ENCODE peak calls at places on chromosomes 2 and 18, in eight cellular contexts. One of them, this sample, is unnamed.

GRCh38 chr2:176680916-176681315 is 411.7 kb downstream of the MTX2 start:
- DNase-seq in stromal cell of bone marrow: peak; percentile 63
- DNase-seq in body of pancreas: no peak
- DNase-seq in NCI-H1092 treated with DMSO at 0.1 percent for 48 hours: no peak
- DNase-seq in mucosa of gallbladder: no peak
- DNase-seq in psoas muscle: no peak
- DNase-seq in fibroblast of the aortic adventitia: peak; percentile 51
- DNase-seq in substantia nigra: no peak
- DNase-seq in this sample: peak; percentile 17

GRCh38 chr2:10691521-10691920 is 1.7 kb upstream of the NOL10 start:
- DNase-seq in stromal cell of bone marrow: no peak
- DNase-seq in body of pancreas: no peak
- DNase-seq in NCI-H1092 treated with DMSO at 0.1 percent for 48 hours: no peak
- DNase-seq in mucosa of gallbladder: no peak
- DNase-seq in psoas muscle: no peak
- DNase-seq in fibroblast of the aortic adventitia: no peak
- DNase-seq in substantia nigra: no peak
- DNase-seq in this sample: no peak

GRCh38 chr2:8502316-8502715 is 179.5 kb upstream of the ID2 start:
- DNase-seq in stromal cell of bone marrow: no peak
- DNase-seq in body of pancreas: no peak
- DNase-seq in NCI-H1092 treated with DMSO at 0.1 percent for 48 hours: no peak
- DNase-seq in mucosa of gallbladder: no peak
- DNase-seq in psoas muscle: no peak
- DNase-seq in fibroblast of the aortic adventitia: no peak
- DNase-seq in substantia nigra: no peak
- DNase-seq in this sample: no peak

GRCh38 chr2:224252601-224253000 is 149.3 kb downstream of the FAM124B start:
- DNase-seq in stromal cell of bone marrow: peak; percentile 54
- DNase-seq in body of pancreas: no peak
- DNase-seq in NCI-H1092 treated with DMSO at 0.1 percent for 48 hours: no peak
- DNase-seq in mucosa of gallbladder: no peak
- DNase-seq in psoas muscle: no peak
- DNase-seq in fibroblast of the aortic adventitia: peak; percentile 88
- DNase-seq in substantia nigra: no peak
- DNase-seq in this sample: no peak

GRCh38 chr2:197838036-197838435 is 33.6 kb downstream of the PLCL1 start:
- DNase-seq in stromal cell of bone marrow: peak; percentile 81
- DNase-seq in body of pancreas: no peak
- DNase-seq in NCI-H1092 treated with DMSO at 0.1 percent for 48 hours: no peak
- DNase-seq in mucosa of gallbladder: no peak
- DNase-seq in psoas muscle: no peak
- DNase-seq in fibroblast of the aortic adventitia: peak; percentile 70
- DNase-seq in substantia nigra: no peak
- DNase-seq in this sample: peak; percentile 39

GRCh38 chr2:154189963-154190362 is 318.2 kb downstream of the GALNT13 start:
- DNase-seq in stromal cell of bone marrow: no peak
- DNase-seq in body of pancreas: no peak
- DNase-seq in NCI-H1092 treated with DMSO at 0.1 percent for 48 hours: no peak
- DNase-seq in mucosa of gallbladder: no peak
- DNase-seq in psoas muscle: no peak
- DNase-seq in fibroblast of the aortic adventitia: no peak
- DNase-seq in substantia nigra: no peak
- DNase-seq in this sample: no peak

GRCh38 chr2:162153608-162154224 is 1.7 kb upstream of the GCG start:
- DNase-seq in stromal cell of bone marrow: no peak
- DNase-seq in body of pancreas: peak; percentile 45
- DNase-seq in NCI-H1092 treated with DMSO at 0.1 percent for 48 hours: peak; percentile 47
- DNase-seq in mucosa of gallbladder: peak; percentile 65
- DNase-seq in psoas muscle: no peak
- DNase-seq in fibroblast of the aortic adventitia: peak; percentile 39
- DNase-seq in substantia nigra: no peak
- DNase-seq in this sample: peak; percentile 73

GRCh38 chr2:10889741-10890215 is 22.0 kb upstream of the KCNF1 start:
- DNase-seq in stromal cell of bone marrow: no peak
- DNase-seq in body of pancreas: no peak
- DNase-seq in NCI-H1092 treated with DMSO at 0.1 percent for 48 hours: peak; percentile 34
- DNase-seq in mucosa of gallbladder: no peak
- DNase-seq in psoas muscle: no peak
- DNase-seq in fibroblast of the aortic adventitia: no peak
- DNase-seq in substantia nigra: no peak
- DNase-seq in this sample: no peak

GRCh38 chr2:11612553-11613215 is 57.3 kb downstream of the NTSR2 start:
- DNase-seq in stromal cell of bone marrow: no peak
- DNase-seq in body of pancreas: no peak
- DNase-seq in NCI-H1092 treated with DMSO at 0.1 percent for 48 hours: no peak
- DNase-seq in mucosa of gallbladder: no peak
- DNase-seq in psoas muscle: no peak
- DNase-seq in fibroblast of the aortic adventitia: no peak
- DNase-seq in substantia nigra: no peak
- DNase-seq in this sample: no peak

GRCh38 chr2:54402350-54402749 is 53.8 kb upstream of the SPTBN1 start:
- DNase-seq in stromal cell of bone marrow: peak; percentile 57
- DNase-seq in body of pancreas: peak; percentile 20
- DNase-seq in NCI-H1092 treated with DMSO at 0.1 percent for 48 hours: no peak
- DNase-seq in mucosa of gallbladder: peak; percentile 41
- DNase-seq in psoas muscle: peak; percentile 33
- DNase-seq in fibroblast of the aortic adventitia: peak; percentile 74
- DNase-seq in substantia nigra: no peak
- DNase-seq in this sample: peak; percentile 90

GRCh38 chr2:109475531-109476210 is 138.1 kb downstream of the SEPTIN10 start:
- DNase-seq in stromal cell of bone marrow: peak; percentile 66
- DNase-seq in body of pancreas: no peak
- DNase-seq in NCI-H1092 treated with DMSO at 0.1 percent for 48 hours: no peak
- DNase-seq in mucosa of gallbladder: no peak
- DNase-seq in psoas muscle: no peak
- DNase-seq in fibroblast of the aortic adventitia: peak; percentile 78
- DNase-seq in substantia nigra: no peak
- DNase-seq in this sample: peak; percentile 53

GRCh38 chr2:235908826-235909225 is 259.4 kb downstream of the GBX2 start:
- DNase-seq in stromal cell of bone marrow: no peak
- DNase-seq in body of pancreas: no peak
- DNase-seq in NCI-H1092 treated with DMSO at 0.1 percent for 48 hours: no peak
- DNase-seq in mucosa of gallbladder: no peak
- DNase-seq in psoas muscle: no peak
- DNase-seq in fibroblast of the aortic adventitia: no peak
- DNase-seq in substantia nigra: no peak
- DNase-seq in this sample: no peak

GRCh38 chr18:55301836-55302235 is 286.2 kb downstream of the TCF4 start:
- DNase-seq in stromal cell of bone marrow: no peak
- DNase-seq in body of pancreas: no peak
- DNase-seq in NCI-H1092 treated with DMSO at 0.1 percent for 48 hours: no peak
- DNase-seq in mucosa of gallbladder: no peak
- DNase-seq in psoas muscle: no peak
- DNase-seq in fibroblast of the aortic adventitia: no peak
- DNase-seq in substantia nigra: no peak
- DNase-seq in this sample: no peak

GRCh38 chr18:63604791-63605567 is 17.8 kb downstream of the SERPINB13 start:
- DNase-seq in stromal cell of bone marrow: no peak
- DNase-seq in body of pancreas: no peak
- DNase-seq in NCI-H1092 treated with DMSO at 0.1 percent for 48 hours: peak; percentile 47
- DNase-seq in mucosa of gallbladder: no peak
- DNase-seq in psoas muscle: no peak
- DNase-seq in fibroblast of the aortic adventitia: no peak
- DNase-seq in substantia nigra: no peak
- DNase-seq in this sample: no peak

GRCh38 chr18:77136871-77137665 is 4.5 kb upstream of the MBP start:
- DNase-seq in stromal cell of bone marrow: no peak
- DNase-seq in body of pancreas: no peak
- DNase-seq in NCI-H1092 treated with DMSO at 0.1 percent for 48 hours: no peak
- DNase-seq in mucosa of gallbladder: no peak
- DNase-seq in psoas muscle: no peak
- DNase-seq in fibroblast of the aortic adventitia: no peak
- DNase-seq in substantia nigra: no peak
- DNase-seq in this sample: no peak

GRCh38 chr18:41647914-41648313 is 307.1 kb upstream of the PIK3C3 start:
- DNase-seq in stromal cell of bone marrow: no peak
- DNase-seq in body of pancreas: no peak
- DNase-seq in NCI-H1092 treated with DMSO at 0.1 percent for 48 hours: no peak
- DNase-seq in mucosa of gallbladder: no peak
- DNase-seq in psoas muscle: no peak
- DNase-seq in fibroblast of the aortic adventitia: no peak
- DNase-seq in substantia nigra: no peak
- DNase-seq in this sample: no peak

GRCh38 chr18:49563130-49563540 is 1.3 kb downstream of the LIPG start:
- DNase-seq in stromal cell of bone marrow: no peak
- DNase-seq in body of pancreas: no peak
- DNase-seq in NCI-H1092 treated with DMSO at 0.1 percent for 48 hours: no peak
- DNase-seq in mucosa of gallbladder: no peak
- DNase-seq in psoas muscle: no peak
- DNase-seq in fibroblast of the aortic adventitia: no peak
- DNase-seq in substantia nigra: no peak
- DNase-seq in this sample: no peak

GRCh38 chr2:12050381-12050780 is 303.9 kb downstream of the LPIN1 start:
- DNase-seq in stromal cell of bone marrow: peak; percentile 58
- DNase-seq in body of pancreas: no peak
- DNase-seq in NCI-H1092 treated with DMSO at 0.1 percent for 48 hours: no peak
- DNase-seq in mucosa of gallbladder: no peak
- DNase-seq in psoas muscle: no peak
- DNase-seq in fibroblast of the aortic adventitia: peak; percentile 8
- DNase-seq in substantia nigra: no peak
- DNase-seq in this sample: peak; percentile 29

GRCh38 chr2:169507698-169508097 is 1.8 kb upstream of the KLHL41 start:
- DNase-seq in stromal cell of bone marrow: peak; percentile 53
- DNase-seq in body of pancreas: no peak
- DNase-seq in NCI-H1092 treated with DMSO at 0.1 percent for 48 hours: peak; percentile 11
- DNase-seq in mucosa of gallbladder: no peak
- DNase-seq in psoas muscle: no peak
- DNase-seq in fibroblast of the aortic adventitia: peak; percentile 51
- DNase-seq in substantia nigra: no peak
- DNase-seq in this sample: no peak

This sample was measured in cardiac muscle cell.